ENCODE peak calls at places on chromosomes 3 and 15, in eight cellular contexts. I, A, W, J, D, X, B and S are unnamed samples. For H3K36me3, the result is how much of the 10 kb centered on the place peaks cover.

GRCh38 chr15:31970007-31970406 is 60.3 kb upstream of the CHRNA7 start:
- DNase-seq in I (no peak), A (no peak), W (no peak), J (no peak), D (no peak), X (no peak), B (no peak), S (no peak)

GRCh38 chr3:140093742-140094141 is 158.8 kb downstream of the CLSTN2 start:
- DNase-seq in I (no peak), A (peak), W (peak), J (peak), D (peak), X (no peak), B (peak), S (no peak)

GRCh38 chr3:161107311-161107710 is 2.2 kb upstream of the B3GALNT1 start:
- DNase-seq in I (no peak), A (no peak), W (no peak), J (no peak), D (peak), X (no peak), B (peak), S (no peak)

GRCh38 chr15:63061971-63062370 is 19.4 kb downstream of the TPM1 start:
- DNase-seq in I (no peak), A (no peak), W (no peak), J (no peak), D (no peak), X (no peak), B (no peak), S (no peak)

GRCh38 chr3:172974969-172975368 is 166.1 kb downstream of the SPATA16 start:
- DNase-seq in I (no peak), A (no peak), W (no peak), J (no peak), D (no peak), X (no peak), B (no peak), S (no peak)

GRCh38 chr15:45126535-45127158 is 3.0 kb downstream of the DUOXA1 start:
- DNase-seq in I (no peak), A (no peak), W (no peak), J (peak), D (peak), X (peak), B (peak), S (no peak)

GRCh38 chr3:187989458-187990153 is 164.4 kb upstream of the LPP start:
- DNase-seq in I (no peak), A (no peak), W (no peak), J (no peak), D (no peak), X (peak), B (no peak), S (no peak)

GRCh38 chr15:99435761-99436346 is 129.9 kb upstream of the MEF2A start:
- DNase-seq in I (no peak), A (peak), W (no peak), J (peak), D (no peak), X (no peak), B (peak), S (no peak)

GRCh38 chr3:162217603-162218002 is 721.0 kb downstream of the OTOL1 start:
- DNase-seq in I (no peak), A (no peak), W (no peak), J (no peak), D (no peak), X (no peak), B (peak), S (no peak)

GRCh38 chr3:11136116-11136515 is 18.2 kb upstream of the HRH1 start:
- DNase-seq in I (no peak), A (no peak), W (no peak), J (no peak), D (no peak), X (no peak), B (peak), S (no peak)

GRCh38 chr3:33060609-33061337 is 36.2 kb downstream of the GLB1 start:
- DNase-seq in I (no peak), A (no peak), W (no peak), J (no peak), D (no peak), X (no peak), B (no peak), S (peak)

DNA sequence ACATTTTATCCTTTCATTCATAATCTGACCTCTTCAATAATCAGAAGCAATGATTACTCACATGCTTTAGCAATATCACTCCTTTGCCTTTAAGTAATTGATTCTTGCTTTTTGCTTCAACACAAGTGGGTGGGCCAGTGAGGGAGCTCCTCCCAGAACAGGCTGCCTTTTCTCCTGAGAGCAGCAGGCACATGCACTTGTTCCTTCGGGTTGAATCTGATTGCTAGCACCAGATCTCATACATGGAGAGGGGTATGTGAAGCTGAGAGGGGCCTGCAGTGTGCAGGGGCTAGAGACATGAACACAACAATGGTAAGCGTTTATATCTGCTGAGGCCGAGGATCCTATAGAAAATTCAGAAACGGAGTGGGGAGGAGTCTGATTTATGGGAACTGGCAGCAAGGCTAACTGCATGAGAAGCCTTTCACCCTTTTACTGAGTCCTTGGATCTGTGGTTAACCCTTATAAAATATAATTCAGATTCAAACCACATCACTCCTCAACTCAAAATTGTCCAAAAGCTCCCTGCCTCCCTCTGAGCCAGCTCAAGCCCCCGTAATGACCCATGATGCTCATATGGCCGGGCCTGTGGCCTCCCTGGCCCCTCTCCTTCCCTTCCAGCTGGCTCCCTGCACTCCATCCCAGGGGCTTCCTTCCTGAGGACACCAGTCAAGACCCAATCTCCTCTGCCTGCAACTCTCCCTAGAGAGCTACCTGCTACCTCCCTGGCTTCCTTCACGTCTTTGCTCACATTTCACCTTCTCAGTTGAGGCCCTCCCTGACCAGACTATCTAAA is 32.4 kb downstream of the ZNF445 start:
- DNase-seq in I (no peak), A (no peak), W (no peak), J (no peak), D (no peak), X (no peak), B (no peak), S (no peak)
- H3K36me3 ChIP-seq in I (under half), A (under half), W (under half), J (under half), D (under half), X (under half), B (half or more), S (under half)

DNA sequence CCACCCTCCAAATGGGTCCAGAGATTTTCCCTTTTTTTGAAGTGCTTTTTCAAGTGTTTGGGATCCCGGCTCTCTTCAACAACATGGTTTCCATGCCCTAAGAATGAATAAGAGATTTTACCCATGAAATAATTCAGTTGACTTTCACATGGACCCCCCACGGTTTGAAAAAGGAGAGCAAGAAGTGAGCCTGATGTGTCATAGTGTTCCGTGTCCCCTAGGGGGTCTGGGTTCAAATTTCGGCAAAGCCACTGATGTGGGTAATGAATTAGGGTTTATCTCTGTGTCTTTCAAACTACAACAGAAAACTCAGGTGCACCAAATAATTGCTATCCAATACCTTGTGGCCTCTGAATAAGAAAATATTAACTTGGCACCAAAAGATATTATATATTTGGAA is 2.9 kb downstream of the BOC start:
- DNase-seq in I (no peak), A (no peak), W (no peak), J (no peak), D (no peak), X (no peak), B (no peak), S (no peak)
- TF ChIP-seq CTCF in I (no peak), A (no peak), W (no peak), J (no peak), D (no peak), X (no peak), B (no peak), S (no peak)

GRCh38 chr3:49104427-49105291 is at the start of gene QARS1:
- DNase-seq in I (peak), A (peak), W (peak), J (peak), D (peak), X (peak), B (peak), S (peak)
- H3K36me3 ChIP-seq in I (under half), A (under half), W (under half), J (under half), D (under half), X (under half), B (under half), S (under half)

GRCh38 chr3:16059081-16059537 is 115.4 kb upstream of the GALNT15 start:
- DNase-seq in I (no peak), A (no peak), W (peak), J (no peak), D (no peak), X (peak), B (no peak), S (no peak)

GRCh38 chr3:16061491-16061890 is 113.0 kb upstream of the GALNT15 start:
- DNase-seq in I (no peak), A (no peak), W (no peak), J (no peak), D (no peak), X (no peak), B (no peak), S (no peak)

GRCh38 chr3:16060945-16061344 is 113.5 kb upstream of the GALNT15 start:
- DNase-seq in I (no peak), A (peak), W (peak), J (peak), D (peak), X (no peak), B (peak), S (no peak)

GRCh38 chr3:16059700-16060357 is 114.7 kb upstream of the GALNT15 start:
- DNase-seq in I (no peak), A (no peak), W (no peak), J (no peak), D (no peak), X (no peak), B (no peak), S (no peak)

DNA sequence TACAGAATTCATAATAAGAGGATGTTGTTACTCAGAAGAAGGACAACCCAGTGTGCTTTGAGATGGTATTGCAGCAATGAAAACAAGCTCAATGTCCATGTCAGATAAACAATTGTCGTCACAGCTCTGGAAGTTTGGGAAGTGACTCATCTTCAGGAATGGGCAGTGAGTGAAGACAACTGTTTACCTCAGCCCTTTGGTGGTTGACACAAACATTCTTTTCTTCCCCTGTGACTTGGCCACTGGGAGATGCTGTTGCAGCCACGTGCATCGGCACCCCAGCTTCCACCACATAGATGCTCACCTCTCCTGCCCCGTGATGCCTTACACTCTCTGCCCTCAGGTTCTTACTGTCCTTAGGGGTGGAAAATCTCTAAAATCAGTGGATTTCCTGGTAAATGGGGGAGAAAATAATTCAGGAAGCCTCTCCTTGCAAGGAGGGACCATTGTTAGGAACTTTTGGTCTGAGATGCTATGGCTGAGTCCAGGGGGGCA is 114.1 kb upstream of the GALNT15 start:
- DNase-seq in I (no peak), A (peak), W (peak), J (no peak), D (peak), X (peak), B (peak), S (no peak)
- TF ChIP-seq CTCF in I (no peak), A (no peak), W (no peak), J (peak), D (peak), X (peak), B (peak), S (no peak)

DNA sequence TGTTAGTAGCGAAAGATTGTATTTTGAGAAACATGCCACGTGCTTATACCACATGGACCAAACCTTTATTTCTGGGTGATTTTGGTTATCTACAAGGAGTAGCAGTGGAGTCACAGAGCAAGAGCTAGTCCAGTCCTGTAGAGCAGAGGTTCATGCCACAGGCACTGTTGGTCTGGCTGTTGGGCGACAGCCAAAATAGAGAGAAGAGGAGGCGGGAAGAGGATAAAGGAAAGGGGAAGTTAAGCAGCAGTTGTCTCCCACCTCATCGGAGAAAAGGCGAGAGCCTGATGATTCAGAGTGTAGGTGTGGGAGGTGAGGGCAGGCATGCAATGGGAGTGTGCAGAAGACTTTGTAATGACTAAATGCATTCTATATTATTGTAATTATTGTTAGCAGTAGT is 237.5 kb upstream of the ROPN1 start:
- DNase-seq in I (no peak), A (no peak), W (no peak), J (no peak), D (peak), X (no peak), B (no peak), S (no peak)
- H3K36me3 ChIP-seq in I (under half), A (under half), W (under half), J (under half), D (under half), X (under half), B (under half), S (under half)

GRCh38 chr15:49135893-49136292 is 19.5 kb downstream of the COPS2 start:
- DNase-seq in I (no peak), A (no peak), W (no peak), J (no peak), D (peak), X (no peak), B (peak), S (no peak)
- TF ChIP-seq CTCF in I (no peak), A (no peak), W (no peak), J (no peak), D (no peak), X (no peak), B (no peak), S (no peak)

DNA sequence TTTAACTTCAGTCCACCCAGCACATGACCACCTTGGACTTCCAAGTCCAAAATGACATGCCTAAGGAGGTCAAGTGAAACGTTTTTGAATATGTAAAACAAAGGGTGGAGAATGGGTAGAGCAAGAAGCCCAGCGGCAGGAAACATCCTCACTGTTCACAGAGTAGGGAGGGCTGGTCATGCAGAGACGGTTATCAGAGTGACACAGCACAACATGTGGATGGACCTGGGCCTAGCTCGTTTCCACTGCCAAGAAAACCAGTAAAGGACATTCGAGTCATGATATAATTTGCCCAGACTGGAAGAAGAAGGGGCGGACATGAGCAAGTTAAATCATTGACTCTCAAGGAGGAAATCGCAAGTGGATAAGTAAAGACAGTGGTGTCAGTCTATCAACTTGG is 89.4 kb downstream of the LRIG1 start:
- DNase-seq in I (no peak), A (no peak), W (no peak), J (no peak), D (no peak), X (no peak), B (no peak), S (no peak)
- H3K36me3 ChIP-seq in I (under half), A (under half), W (under half), J (under half), D (under half), X (under half), B (under half), S (under half)

GRCh38 chr3:124786491-124787241 is 56.4 kb downstream of the UMPS start:
- DNase-seq in I (no peak), A (no peak), W (no peak), J (no peak), D (peak), X (no peak), B (peak), S (no peak)
- TF ChIP-seq CTCF in I (no peak), A (no peak), W (peak), J (peak), D (no peak), X (no peak), B (peak), S (peak)

GRCh38 chr3:193981534-193981933 is 154.4 kb upstream of the HES1 start:
- DNase-seq in I (no peak), A (no peak), W (no peak), J (no peak), D (no peak), X (peak), B (no peak), S (no peak)

GRCh38 chr3:193987186-193987585 is 148.8 kb upstream of the HES1 start:
- DNase-seq in I (no peak), A (no peak), W (no peak), J (no peak), D (no peak), X (no peak), B (no peak), S (no peak)

GRCh38 chr3:193983846-193984245 is 152.1 kb upstream of the HES1 start:
- DNase-seq in I (no peak), A (no peak), W (no peak), J (no peak), D (no peak), X (no peak), B (no peak), S (no peak)

GRCh38 chr3:193982258-193982659 is 153.7 kb upstream of the HES1 start:
- DNase-seq in I (peak), A (peak), W (no peak), J (peak), D (peak), X (no peak), B (peak), S (no peak)

DNA sequence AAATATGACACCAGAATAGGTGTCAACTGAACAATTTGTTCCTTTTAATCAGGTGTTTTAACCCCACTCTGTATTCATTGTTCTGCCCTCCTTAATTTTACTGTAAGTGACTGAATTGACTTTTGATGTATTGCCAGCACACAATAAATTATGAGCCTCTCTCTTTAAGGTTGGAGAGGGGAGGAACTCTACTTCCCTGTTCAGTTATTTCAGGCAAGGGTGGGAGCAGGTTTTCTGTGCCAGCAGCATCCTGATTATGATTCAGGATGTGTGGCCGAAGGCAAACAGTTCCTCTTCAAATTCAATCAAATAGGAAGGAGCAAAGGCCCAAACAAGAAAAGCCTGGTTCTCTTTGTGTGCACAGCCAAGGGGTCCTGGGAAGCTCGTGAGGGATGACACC is 151.6 kb upstream of the HES1 start:
- DNase-seq in I (no peak), A (no peak), W (no peak), J (no peak), D (peak), X (no peak), B (peak), S (no peak)
- H3K36me3 ChIP-seq in I (under half), A (under half), W (under half), J (under half), D (under half), X (under half), B (under half), S (under half)

DNA sequence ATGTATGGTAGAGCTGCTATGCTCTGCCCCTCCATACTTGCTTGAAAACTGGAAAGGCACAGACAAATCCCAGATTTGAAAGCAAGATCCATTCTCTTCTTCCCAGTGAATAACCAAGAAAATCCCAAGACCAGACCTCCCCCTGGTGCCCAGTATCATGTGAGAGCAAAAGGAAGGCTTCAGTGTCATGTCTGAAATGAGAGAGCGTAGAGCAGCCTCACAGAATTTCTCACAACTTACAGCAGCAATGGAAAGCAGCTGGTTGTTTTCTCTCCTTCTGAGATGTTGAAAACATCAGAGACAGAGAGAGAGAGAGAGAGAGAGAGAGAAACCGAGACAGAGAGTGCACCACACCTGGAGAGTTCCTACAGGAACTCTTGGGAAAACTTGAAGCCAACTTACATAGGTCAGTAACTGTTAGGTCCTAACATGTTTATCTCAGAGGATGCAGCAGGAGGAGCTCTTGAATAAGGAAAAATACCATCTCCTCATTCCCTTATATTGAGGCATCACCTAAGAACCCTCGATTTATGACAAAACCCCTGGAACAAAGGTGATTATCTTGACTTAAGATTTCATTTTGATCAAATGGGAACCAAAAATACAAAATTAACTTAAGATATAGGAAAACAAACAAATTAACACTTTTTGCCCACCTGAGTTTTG is 273.3 kb downstream of the NSUN3 start:
- DNase-seq in I (no peak), A (no peak), W (no peak), J (no peak), D (peak), X (peak), B (peak), S (no peak)
- TF ChIP-seq CTCF in I (no peak), A (peak), W (no peak), J (peak), D (peak), X (peak), B (peak), S (peak)